ENCODE peak calls at places on chromosomes 6 and 20, in eight cellular contexts. P is activated CD8-positive, alpha-beta memory T cell treated with anti-CD3 and anti-CD28 coated beads for 4 hours; G is AG10803; A is KG1; Q is NCI-H526; N is ecto neural progenitor cell; X is stimulated activated CD4-positive, alpha-beta T cell treated with anti-CD3 and anti-CD28 coated beads, Interleukin-2, amount 100 ng/mL, for 24 hours; H is neuronal stem cell. D is an unnamed sample.

GRCh38 chr6:33740794-33741193 is 5.9 kb downstream of the IP6K3 start:
- DNase-seq in P (no peak), G (no peak), A (no peak), Q (no peak), N (no peak), X (no peak), H (no peak), D (no peak)

GRCh38 chr6:131062245-131063027 is 609 bp downstream of the EPB41L2 start:
- DNase-seq in P (no peak), G (no peak), A (no peak), Q (peak; percentile 2), N (peak; percentile 63), X (peak; percentile 19), H (peak; percentile 18), D (no peak)

GRCh38 chr6:13762648-13763441 is 51.2 kb upstream of the RANBP9 start:
- DNase-seq in P (no peak), G (peak; percentile 99), A (peak; percentile 48), Q (peak; percentile 57), N (no peak), X (peak; percentile 31), H (no peak), D (peak; percentile 99)

GRCh38 chr20:54201268-54201846 is 6.5 kb upstream of the PFDN4 start:
- DNase-seq in P (no peak), G (no peak), A (no peak), Q (no peak), N (no peak), X (no peak), H (no peak), D (no peak)

GRCh38 chr6:75748743-75749538 is at the start of gene MYO6:
- DNase-seq in P (peak; percentile 4), G (peak; percentile 55), A (no peak), Q (peak; percentile 90), N (peak; percentile 88), X (peak; percentile 24), H (peak; percentile 76), D (no peak)

GRCh38 chr20:50928469-50928868 is 2.8 kb downstream of the ADNP start:
- DNase-seq in P (no peak), G (no peak), A (no peak), Q (no peak), N (no peak), X (no peak), H (no peak), D (no peak)

GRCh38 chr6:106253194-106253593 is 72.4 kb downstream of the ATG5 start:
- DNase-seq in P (no peak), G (peak; percentile 91), A (no peak), Q (no peak), N (no peak), X (no peak), H (no peak), D (no peak)

GRCh38 chr6:19303381-19303780 is 533.8 kb upstream of the ID4 start:
- DNase-seq in P (no peak), G (peak; percentile 9), A (no peak), Q (peak; percentile 52), N (no peak), X (no peak), H (no peak), D (no peak)

GRCh38 chr6:156699017-156699421 is 78.2 kb upstream of the ARID1B start:
- DNase-seq in P (no peak), G (peak; percentile 33), A (no peak), Q (no peak), N (no peak), X (no peak), H (no peak), D (no peak)

GRCh38 chr20:10619427-10619826 is 54.4 kb downstream of the JAG1 start:
- DNase-seq in P (no peak), G (peak; percentile 97), A (no peak), Q (no peak), N (no peak), X (no peak), H (no peak), D (peak; percentile 87)

GRCh38 chr6:76697585-76697984 is 625.1 kb upstream of the IMPG1 start:
- DNase-seq in P (no peak), G (no peak), A (no peak), Q (peak; percentile 30), N (no peak), X (no peak), H (no peak), D (no peak)

GRCh38 chr6:129663531-129663930 is 46.4 kb downstream of the ARHGAP18 start:
- DNase-seq in P (no peak), G (no peak), A (no peak), Q (no peak), N (no peak), X (no peak), H (no peak), D (no peak)

GRCh38 chr6:14706378-14706929 is 539.4 kb upstream of the JARID2 start:
- DNase-seq in P (peak; percentile 41), G (peak; percentile 97), A (no peak), Q (no peak), N (no peak), X (peak; percentile 78), H (no peak), D (no peak)

GRCh38 chr20:9408422-9409300 is 105.7 kb upstream of the LAMP5 start:
- DNase-seq in P (no peak), G (peak; percentile 73), A (no peak), Q (no peak), N (no peak), X (no peak), H (no peak), D (no peak)